ENCODE peak calls at places on chromosome 16, in six cellular contexts. One of them, this sample, is unnamed.
A peak's percentile ranks its signal among the peaks of the same experiment; 100 is the strongest.

GRCh38 chr16:70685061-70685937 is 554 bp downstream of the MTSS2 start:
- DNase-seq in HFFc6: no peak
- DNase-seq in tibial nerve: no peak
- DNase-seq in A549: no peak
- DNase-seq in astrocyte of the spinal cord: no peak
- DNase-seq in lower lobe of right lung: no peak
- DNase-seq in this sample: peak; percentile 48

GRCh38 chr16:69190598-69190997 is 3.6 kb downstream of the SNTB2 start:
- DNase-seq in tibial nerve: no peak
- DNase-seq in lower lobe of right lung: no peak
- DNase-seq in HFFc6: no peak
- DNase-seq in astrocyte of the spinal cord: no peak
- DNase-seq in A549: no peak
- DNase-seq in this sample: no peak

GRCh38 chr16:4506450-4506849 is 30.3 kb downstream of the HMOX2 start:
- DNase-seq in A549: peak; percentile 62
- DNase-seq in astrocyte of the spinal cord: peak; percentile 78
- DNase-seq in lower lobe of right lung: no peak
- DNase-seq in HFFc6: peak; percentile 67
- DNase-seq in tibial nerve: no peak
- DNase-seq in this sample: peak; percentile 44

GRCh38 chr16:62036101-62036806 is at the start of gene CDH8:
- DNase-seq in A549: no peak
- DNase-seq in HFFc6: no peak
- DNase-seq in tibial nerve: no peak
- DNase-seq in lower lobe of right lung: peak; percentile 46
- DNase-seq in astrocyte of the spinal cord: peak; percentile 17
- DNase-seq in this sample: peak; percentile 56

GRCh38 chr16:75780669-75781068 is 54.4 kb upstream of the CPHXL start:
- DNase-seq in HFFc6: no peak
- DNase-seq in astrocyte of the spinal cord: no peak
- DNase-seq in lower lobe of right lung: no peak
- DNase-seq in A549: no peak
- DNase-seq in tibial nerve: no peak
- DNase-seq in this sample: no peak

GRCh38 chr16:70460737-70461261 is 6.4 kb downstream of the FCSK start:
- DNase-seq in A549: no peak
- DNase-seq in astrocyte of the spinal cord: no peak
- DNase-seq in lower lobe of right lung: no peak
- DNase-seq in tibial nerve: no peak
- DNase-seq in HFFc6: no peak
- DNase-seq in this sample: no peak

GRCh38 chr16:89049484-89050118 is 44.1 kb upstream of the ACSF3 start:
- DNase-seq in tibial nerve: no peak
- DNase-seq in HFFc6: no peak
- DNase-seq in lower lobe of right lung: peak; percentile 13
- DNase-seq in A549: no peak
- DNase-seq in astrocyte of the spinal cord: no peak
- DNase-seq in this sample: no peak

GRCh38 chr16:55349867-55350266 is 25.9 kb downstream of the IRX6 start:
- DNase-seq in HFFc6: no peak
- DNase-seq in lower lobe of right lung: no peak
- DNase-seq in astrocyte of the spinal cord: peak; percentile 8
- DNase-seq in tibial nerve: no peak
- DNase-seq in A549: no peak
- DNase-seq in this sample: no peak

GRCh38 chr16:4217246-4218131 is 24.4 kb downstream of the SRL start:
- DNase-seq in HFFc6: no peak
- DNase-seq in lower lobe of right lung: no peak
- DNase-seq in A549: no peak
- DNase-seq in astrocyte of the spinal cord: peak; percentile 40
- DNase-seq in tibial nerve: no peak
- DNase-seq in this sample: no peak

GRCh38 chr16:17461951-17462729 is 8.6 kb downstream of the XYLT1 start:
- DNase-seq in A549: no peak
- DNase-seq in tibial nerve: no peak
- DNase-seq in lower lobe of right lung: no peak
- DNase-seq in astrocyte of the spinal cord: no peak
- DNase-seq in HFFc6: no peak
- DNase-seq in this sample: no peak

GRCh38 chr16:30896203-30896889 is at the start of gene CTF1:
- DNase-seq in astrocyte of the spinal cord: peak; percentile 88
- DNase-seq in lower lobe of right lung: peak; percentile 81
- DNase-seq in tibial nerve: peak; percentile 65
- DNase-seq in A549: no peak
- DNase-seq in HFFc6: peak; percentile 74
- DNase-seq in this sample: peak; percentile 66

DNA sequence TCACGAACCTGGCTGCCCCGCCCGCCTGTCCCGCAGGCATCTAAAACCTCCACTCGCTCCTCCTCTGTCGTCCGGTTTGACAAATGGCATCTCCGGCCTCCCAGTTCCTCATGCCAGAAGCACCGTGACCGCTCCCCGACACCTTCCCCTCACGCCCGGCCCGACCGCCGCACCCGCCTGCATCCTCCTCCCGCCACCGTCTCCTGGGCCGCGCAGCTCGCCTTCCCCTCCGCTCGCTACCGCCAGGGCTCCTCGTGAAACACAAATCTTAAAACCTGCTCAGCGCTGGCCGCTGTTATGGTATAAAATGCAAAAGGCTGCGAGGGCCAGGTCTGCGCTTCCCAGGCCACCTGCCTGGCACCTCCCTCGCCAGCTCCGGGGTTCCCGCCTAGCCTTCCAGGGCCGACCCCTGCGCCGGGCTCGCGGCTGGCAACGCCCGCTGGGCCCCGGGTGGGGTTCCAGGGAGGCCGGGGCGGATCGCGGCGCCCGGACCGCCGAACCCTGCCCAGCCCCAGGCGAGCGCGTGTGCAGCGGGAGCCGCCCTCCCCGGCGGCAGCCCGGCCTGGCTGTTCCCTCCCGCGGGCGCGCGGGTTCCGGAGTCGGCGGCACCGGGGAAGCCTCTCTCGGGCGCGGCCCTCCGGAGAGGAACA is 488 bp downstream of the SPSB3 start:
- DNase-seq in lower lobe of right lung: no peak
- DNase-seq in tibial nerve: no peak
- DNase-seq in A549: peak; percentile 35
- DNase-seq in astrocyte of the spinal cord: no peak
- DNase-seq in HFFc6: no peak
- DNase-seq in this sample: peak; percentile 36
- TF ChIP-seq CTCF in lower lobe of right lung: no peak
- TF ChIP-seq CTCF in tibial nerve: no peak
- TF ChIP-seq CTCF in A549: no peak
- TF ChIP-seq CTCF in astrocyte of the spinal cord: no peak
- TF ChIP-seq CTCF in HFFc6: peak; percentile 39
- TF ChIP-seq CTCF in this sample: peak; percentile 34

GRCh38 chr16:15049581-15050180 is 6.2 kb downstream of the NTAN1 start:
- DNase-seq in lower lobe of right lung: no peak
- DNase-seq in tibial nerve: no peak
- DNase-seq in HFFc6: no peak
- DNase-seq in A549: no peak
- DNase-seq in astrocyte of the spinal cord: no peak
- DNase-seq in this sample: no peak

GRCh38 chr16:15043344-15043743 is 12.5 kb downstream of the NTAN1 start:
- DNase-seq in tibial nerve: no peak
- DNase-seq in HFFc6: no peak
- DNase-seq in A549: no peak
- DNase-seq in lower lobe of right lung: no peak
- DNase-seq in astrocyte of the spinal cord: no peak
- DNase-seq in this sample: no peak

GRCh38 chr16:15051387-15051951 is 4.4 kb downstream of the NTAN1 start:
- DNase-seq in lower lobe of right lung: no peak
- DNase-seq in astrocyte of the spinal cord: no peak
- DNase-seq in HFFc6: no peak
- DNase-seq in A549: no peak
- DNase-seq in tibial nerve: no peak
- DNase-seq in this sample: no peak

GRCh38 chr16:15044286-15044685 is 11.6 kb downstream of the NTAN1 start:
- DNase-seq in astrocyte of the spinal cord: no peak
- DNase-seq in lower lobe of right lung: peak; percentile 19
- DNase-seq in HFFc6: no peak
- DNase-seq in A549: no peak
- DNase-seq in tibial nerve: no peak
- DNase-seq in this sample: no peak

GRCh38 chr16:15046692-15047376 is 9.0 kb downstream of the NTAN1 start:
- DNase-seq in A549: no peak
- DNase-seq in lower lobe of right lung: peak; percentile 23
- DNase-seq in astrocyte of the spinal cord: no peak
- DNase-seq in tibial nerve: no peak
- DNase-seq in HFFc6: no peak
- DNase-seq in this sample: no peak
- TF ChIP-seq CTCF in A549: no peak
- TF ChIP-seq CTCF in lower lobe of right lung: no peak
- TF ChIP-seq CTCF in astrocyte of the spinal cord: no peak
- TF ChIP-seq CTCF in tibial nerve: no peak
- TF ChIP-seq CTCF in HFFc6: no peak
- TF ChIP-seq CTCF in this sample: no peak

DNA sequence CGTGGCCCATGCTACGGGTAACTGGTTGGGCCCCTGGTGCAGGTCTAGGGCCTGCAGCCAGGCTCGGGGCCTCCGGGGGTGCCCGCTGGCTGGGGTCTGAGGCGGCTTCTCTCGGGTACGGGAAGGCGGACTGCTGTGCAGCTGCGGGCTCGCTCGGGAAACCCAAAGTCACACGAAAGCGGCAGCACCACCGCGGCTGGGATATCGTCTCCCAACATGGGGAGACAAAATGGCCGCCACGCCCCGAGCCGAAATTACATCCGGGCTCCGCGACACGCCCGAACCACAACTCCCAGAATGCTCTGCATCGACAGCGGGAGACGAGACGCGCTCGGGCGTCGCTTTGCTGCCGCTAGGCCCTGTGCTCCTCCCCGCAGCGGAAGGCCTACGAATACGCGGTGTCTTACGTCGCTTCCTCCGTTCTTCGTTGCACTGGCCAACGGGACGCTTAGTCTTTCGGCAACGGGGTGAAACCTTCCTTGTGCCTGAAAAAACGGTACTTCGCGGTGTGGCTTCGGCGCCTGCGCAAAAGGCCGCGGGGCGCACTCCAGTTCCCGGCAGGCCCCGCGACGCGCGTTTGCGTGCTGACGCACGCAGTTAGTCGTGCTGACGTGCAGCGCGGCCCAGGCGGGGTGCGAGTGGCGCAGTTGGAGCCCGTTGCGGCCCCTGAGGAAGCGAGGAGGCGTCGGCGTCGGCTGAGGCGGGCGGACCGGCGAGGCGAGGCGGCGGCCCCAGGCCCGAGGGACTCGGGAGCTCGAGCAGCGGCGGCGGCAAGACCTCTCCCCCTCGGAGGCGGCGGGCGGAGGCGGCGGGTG is at the start of gene SRRM2:
- DNase-seq in lower lobe of right lung: peak; percentile 96
- DNase-seq in astrocyte of the spinal cord: peak; percentile 98
- DNase-seq in tibial nerve: peak; percentile 93
- DNase-seq in HFFc6: peak; percentile 92
- DNase-seq in A549: peak; percentile 96
- DNase-seq in this sample: peak; percentile 92
- TF ChIP-seq CTCF in lower lobe of right lung: no peak
- TF ChIP-seq CTCF in astrocyte of the spinal cord: no peak
- TF ChIP-seq CTCF in tibial nerve: no peak
- TF ChIP-seq CTCF in HFFc6: no peak
- TF ChIP-seq CTCF in A549: no peak
- TF ChIP-seq CTCF in this sample: no peak

DNA sequence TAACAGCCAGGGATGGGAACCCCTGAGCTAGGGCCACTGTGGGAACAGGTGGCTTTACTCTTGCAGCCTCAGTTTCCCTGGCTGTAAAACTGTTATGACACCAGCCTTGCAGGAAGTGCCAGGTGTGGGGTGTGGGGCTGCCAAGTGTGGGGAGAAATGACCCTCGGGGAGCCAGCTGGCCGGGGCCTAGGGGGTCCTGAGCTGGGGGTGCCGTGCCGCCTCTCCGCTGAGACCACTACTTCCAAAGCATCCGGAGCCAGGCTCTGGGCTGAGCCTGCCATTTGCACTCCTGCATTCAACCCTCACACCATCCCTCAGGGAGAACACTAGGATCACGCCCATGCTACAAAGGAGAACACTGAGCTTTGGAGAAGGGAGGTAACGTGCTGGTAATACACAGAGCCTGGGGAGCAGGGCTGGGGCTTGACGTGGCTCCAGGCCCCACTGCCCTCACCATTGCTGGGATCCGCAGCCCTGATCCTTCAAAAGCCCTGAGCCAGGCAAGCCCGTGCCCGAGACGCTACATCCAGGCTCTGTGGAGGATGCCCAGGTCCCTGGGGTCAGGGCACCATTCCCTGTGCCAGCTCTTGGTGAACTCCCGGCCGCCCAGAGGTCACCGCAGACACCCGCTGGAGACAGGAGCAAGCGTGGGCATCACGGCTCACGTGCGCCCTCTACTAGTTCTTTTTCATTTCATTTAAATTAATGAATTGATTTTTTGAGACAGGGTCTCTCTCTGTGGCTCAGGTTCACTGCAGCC is 28.8 kb upstream of the GINS2 start:
- DNase-seq in HFFc6: peak; percentile 36
- DNase-seq in lower lobe of right lung: peak; percentile 83
- DNase-seq in tibial nerve: peak; percentile 24
- DNase-seq in A549: peak; percentile 74
- DNase-seq in astrocyte of the spinal cord: peak; percentile 62
- DNase-seq in this sample: peak; percentile 72
- TF ChIP-seq CTCF in HFFc6: peak; percentile 91
- TF ChIP-seq CTCF in lower lobe of right lung: peak; percentile 71
- TF ChIP-seq CTCF in tibial nerve: peak; percentile 71
- TF ChIP-seq CTCF in A549: peak; percentile 85
- TF ChIP-seq CTCF in astrocyte of the spinal cord: peak; percentile 61
- TF ChIP-seq CTCF in this sample: peak; percentile 82

GRCh38 chr16:52070341-52071057 is 476.4 kb downstream of the TOX3 start:
- DNase-seq in lower lobe of right lung: no peak
- DNase-seq in tibial nerve: no peak
- DNase-seq in A549: no peak
- DNase-seq in HFFc6: no peak
- DNase-seq in astrocyte of the spinal cord: no peak
- DNase-seq in this sample: no peak

GRCh38 chr16:52068447-52069074 is 478.4 kb downstream of the TOX3 start:
- DNase-seq in A549: no peak
- DNase-seq in HFFc6: peak; percentile 18
- DNase-seq in lower lobe of right lung: no peak
- DNase-seq in tibial nerve: no peak
- DNase-seq in astrocyte of the spinal cord: peak; percentile 6
- DNase-seq in this sample: peak; percentile 42

GRCh38 chr16:52071101-52071500 is 475.8 kb downstream of the TOX3 start:
- DNase-seq in A549: no peak
- DNase-seq in astrocyte of the spinal cord: no peak
- DNase-seq in HFFc6: no peak
- DNase-seq in lower lobe of right lung: no peak
- DNase-seq in tibial nerve: no peak
- DNase-seq in this sample: no peak

GRCh38 chr16:52066951-52067350 is 480.0 kb downstream of the TOX3 start:
- DNase-seq in A549: no peak
- DNase-seq in HFFc6: no peak
- DNase-seq in lower lobe of right lung: no peak
- DNase-seq in astrocyte of the spinal cord: no peak
- DNase-seq in tibial nerve: no peak
- DNase-seq in this sample: no peak

DNA sequence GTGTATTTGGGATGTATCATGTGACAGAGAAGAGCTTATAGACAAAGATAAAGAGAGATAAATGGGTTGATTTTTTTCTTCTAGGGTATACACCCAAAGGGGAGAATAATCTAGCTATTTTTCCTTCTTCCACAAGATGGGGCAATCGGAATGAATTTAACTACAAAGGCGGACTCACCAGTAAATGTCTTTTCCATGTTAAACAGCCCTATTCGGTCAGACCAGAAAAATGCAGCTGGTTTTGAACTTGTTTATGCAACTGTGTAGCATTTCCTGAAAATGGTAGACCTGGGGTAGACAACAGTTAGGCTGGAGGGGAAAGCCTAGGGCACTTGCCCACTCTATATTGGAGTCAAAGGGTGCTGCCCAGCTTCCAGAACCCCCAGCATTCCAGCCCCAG is 477.1 kb downstream of the TOX3 start:
- DNase-seq in astrocyte of the spinal cord: peak; percentile 11
- DNase-seq in tibial nerve: no peak
- DNase-seq in lower lobe of right lung: no peak
- DNase-seq in HFFc6: peak; percentile 35
- DNase-seq in A549: peak; percentile 3
- DNase-seq in this sample: peak; percentile 19
- TF ChIP-seq CTCF in astrocyte of the spinal cord: peak; percentile 6
- TF ChIP-seq CTCF in tibial nerve: peak; percentile 17
- TF ChIP-seq CTCF in lower lobe of right lung: peak; percentile 12
- TF ChIP-seq CTCF in HFFc6: peak; percentile 29
- TF ChIP-seq CTCF in A549: peak; percentile 29
- TF ChIP-seq CTCF in this sample: peak; percentile 36

This sample was measured in endothelial cell.